ENCODE peak calls at places on chromosomes 5 and 9, in four cellular contexts. Y is cardiac fibroblast; R is Jurkat, Clone E6-1; V is ovary. M is an unnamed sample.

GRCh38 chr5:39513236-39513635 is 88.5 kb upstream of the DAB2 start:
- DNase-seq in Y (no peak), R (no peak), V (no peak), M (no peak)

GRCh38 chr5:123814796-123815479 is 303.0 kb downstream of the CSNK1G3 start:
- DNase-seq in Y (peak), R (no peak), V (no peak), M (no peak)

GRCh38 chr9:69548676-69549075 is 123.5 kb downstream of the APBA1 start:
- DNase-seq in Y (no peak), R (no peak), V (no peak), M (peak)

GRCh38 chr5:96049398-96050272 is 88.0 kb upstream of the ELL2 start:
- DNase-seq in Y (peak), R (no peak), V (no peak), M (no peak)

GRCh38 chr9:84397151-84397728 is 56.7 kb upstream of the SLC28A3 start:
- DNase-seq in Y (peak), R (peak), V (peak), M (peak)

GRCh38 chr9:30796806-30797205 is 1587.6 kb upstream of the ACO1 start:
- DNase-seq in Y (peak), R (no peak), V (no peak), M (no peak)

GRCh38 chr5:154478224-154478565 is at the start of gene HAND1:
- DNase-seq in Y (peak), R (no peak), V (peak), M (no peak)

GRCh38 chr5:59275537-59276276 is 617.8 kb downstream of the PDE4D start:
- DNase-seq in Y (peak), R (no peak), V (no peak), M (peak)

GRCh38 chr5:139575751-139576150 is 14.6 kb downstream of the UBE2D2 start:
- DNase-seq in Y (no peak), R (no peak), V (no peak), M (no peak)